ENCODE peak calls at places on chromosomes 11 and 22, in nine cellular contexts. M is right lobe of liver, O is heart right ventricle, U is SK-N-SH, J is tibial artery, W is esophagus squamous epithelium, X is sigmoid colon, L is left ventricle myocardium inferior, Q is stomach. S is an unnamed sample.

GRCh38 chr11:61853698-61854169 is 25.6 kb downstream of the FADS2 start:
- DNase-seq in M (no peak), O (peak; percentile 72), U (no peak), J (no peak), W (no peak), X (no peak), L (no peak), Q (no peak), S (no peak)

GRCh38 chr11:49995559-49995958 is 13.2 kb upstream of the OR4C12 start:
- DNase-seq in M (peak; percentile 58), O (no peak), U (peak; percentile 18), J (no peak), W (no peak), X (no peak), L (no peak), Q (no peak), S (peak; percentile 40)

GRCh38 chr11:17972987-17973386 is 39.9 kb downstream of the SERGEF start:
- DNase-seq in M (no peak), O (peak; percentile 23), U (peak; percentile 61), J (no peak), W (no peak), X (peak; percentile 75), L (peak; percentile 44), Q (no peak), S (no peak)

GRCh38 chr11:103327721-103328120 is 218.5 kb downstream of the DYNC2H1 start:
- DNase-seq in M (no peak), O (no peak), U (no peak), J (no peak), W (no peak), X (no peak), L (no peak), Q (no peak), S (no peak)

GRCh38 chr11:112989198-112989597 is 28.0 kb downstream of the NCAM1 start:
- DNase-seq in M (no peak), O (no peak), U (no peak), J (no peak), W (no peak), X (no peak), L (no peak), Q (no peak), S (no peak)

GRCh38 chr22:11598492-11599440 is 3929.2 kb upstream of the OR11H1 start:
- DNase-seq in M (no peak), O (no peak), U (no peak), J (no peak), W (no peak), X (no peak), L (no peak), Q (no peak), S (no peak)

GRCh38 chr11:10379433-10379832 is 74.6 kb downstream of the ADM start:
- DNase-seq in M (no peak), O (no peak), U (no peak), J (no peak), W (no peak), X (no peak), L (no peak), Q (no peak), S (no peak)

GRCh38 chr11:109998921-109999320 is 94.3 kb upstream of the ZC3H12C start:
- DNase-seq in M (no peak), O (no peak), U (no peak), J (no peak), W (no peak), X (no peak), L (no peak), Q (no peak), S (no peak)

GRCh38 chr22:28594784-28595324 is 84.8 kb downstream of the TTC28 start:
- DNase-seq in M (no peak), O (no peak), U (peak; percentile 60), J (no peak), W (no peak), X (no peak), L (no peak), Q (no peak), S (no peak)

GRCh38 chr11:120224386-120224785 is 13.6 kb downstream of the OAF start:
- DNase-seq in M (no peak), O (no peak), U (no peak), J (no peak), W (no peak), X (no peak), L (no peak), Q (no peak), S (no peak)

GRCh38 chr11:63763506-63764200 is 4.9 kb downstream of the ZFTA start:
- DNase-seq in M (peak; percentile 78), O (peak; percentile 37), U (peak; percentile 41), J (peak; percentile 70), W (no peak), X (peak; percentile 89), L (peak; percentile 33), Q (no peak), S (peak; percentile 45)

GRCh38 chr11:63764201-63764711 is 4.3 kb downstream of the ZFTA start:
- DNase-seq in M (no peak), O (no peak), U (peak; percentile 31), J (no peak), W (no peak), X (peak; percentile 73), L (peak; percentile 21), Q (no peak), S (no peak)

GRCh38 chr11:63761870-63762661 is 6.5 kb downstream of the ZFTA start:
- DNase-seq in M (peak; percentile 46), O (peak; percentile 35), U (peak; percentile 38), J (no peak), W (no peak), X (peak; percentile 71), L (peak; percentile 33), Q (no peak), S (peak; percentile 14)

GRCh38 chr11:63761173-63761572 is 7.4 kb downstream of the ZFTA start:
- DNase-seq in M (no peak), O (no peak), U (no peak), J (no peak), W (no peak), X (no peak), L (no peak), Q (no peak), S (no peak)

GRCh38 chr11:63762662-63763505 is 5.7 kb downstream of the ZFTA start:
- DNase-seq in M (peak; percentile 61), O (peak; percentile 52), U (peak; percentile 47), J (peak; percentile 75), W (no peak), X (peak; percentile 85), L (peak; percentile 47), Q (peak; percentile 54), S (peak; percentile 41)
- H3K4me1 ChIP-seq in M (peaks cover 17% of the 10 kb centered on the region), O (peaks cover 11% of the 10 kb centered on the region), U (no peaks in the 10 kb centered on the region), J (peaks cover 45% of the 10 kb centered on the region), W (peaks cover 18% of the 10 kb centered on the region), X (peaks cover 61% of the 10 kb centered on the region), L (peaks cover 58% of the 10 kb centered on the region), Q (peaks cover 57% of the 10 kb centered on the region), S (peaks cover 33% of the 10 kb centered on the region)

GRCh38 chr22:46043816-46044717 is 67.1 kb upstream of the WNT7B start:
- DNase-seq in M (peak; percentile 75), O (no peak), U (no peak), J (peak; percentile 82), W (no peak), X (peak; percentile 81), L (peak; percentile 41), Q (peak; percentile 54), S (peak; percentile 73)

GRCh38 chr22:46047226-46047625 is 70.3 kb upstream of the WNT7B start:
- DNase-seq in M (peak; percentile 44), O (no peak), U (no peak), J (peak; percentile 51), W (no peak), X (peak; percentile 58), L (peak; percentile 14), Q (peak; percentile 26), S (peak; percentile 17)

GRCh38 chr22:46044718-46045458 is 67.9 kb upstream of the WNT7B start:
- DNase-seq in M (peak; percentile 68), O (peak; percentile 66), U (no peak), J (no peak), W (no peak), X (peak; percentile 72), L (peak; percentile 60), Q (peak; percentile 50), S (no peak)

GRCh38 chr22:46046299-46046685 is 69.3 kb upstream of the WNT7B start:
- DNase-seq in M (peak; percentile 49), O (no peak), U (no peak), J (no peak), W (no peak), X (peak; percentile 66), L (peak; percentile 17), Q (no peak), S (no peak)

DNA sequence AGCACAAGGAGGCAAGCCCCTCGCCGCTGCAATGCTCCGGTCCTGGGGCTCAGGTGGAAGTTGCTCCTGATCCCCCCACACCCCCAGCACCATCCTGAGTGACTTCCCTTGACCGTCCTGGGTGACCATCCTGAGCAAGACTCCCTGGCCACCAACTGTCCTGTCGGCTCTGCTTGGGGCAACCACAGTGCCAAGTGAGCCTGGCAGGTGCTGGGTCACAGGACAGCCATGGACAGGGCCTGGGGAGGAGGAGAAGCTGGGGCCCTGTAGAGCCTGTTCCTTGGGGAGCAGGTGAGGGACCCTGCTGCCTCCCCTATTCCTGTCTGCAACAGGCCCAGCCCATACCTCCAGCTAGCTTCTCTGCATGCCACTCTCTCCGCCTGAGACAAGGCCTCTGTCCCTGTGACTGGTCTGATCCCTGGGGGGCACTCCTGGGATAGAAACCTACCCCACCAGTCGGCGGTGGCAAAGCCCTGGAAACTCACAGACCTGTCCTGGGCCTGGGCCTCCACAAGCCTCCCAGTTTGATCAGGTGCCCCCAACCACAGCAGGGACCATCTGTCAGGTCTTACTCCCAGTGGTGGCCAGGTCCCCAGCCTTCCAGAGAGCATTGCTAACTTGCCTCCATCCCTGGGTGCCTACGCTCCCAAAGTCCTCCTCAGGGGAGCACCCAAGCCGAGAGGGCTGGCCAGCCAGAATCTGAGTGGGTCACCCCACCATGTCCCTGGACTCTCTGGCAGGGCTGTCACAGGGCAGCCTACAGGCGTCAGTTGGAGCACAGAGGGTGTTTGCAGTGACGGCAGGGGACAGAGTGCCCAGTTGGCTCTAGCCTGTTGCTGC is 68.7 kb upstream of the WNT7B start:
- DNase-seq in M (peak; percentile 85), O (no peak), U (no peak), J (peak; percentile 93), W (no peak), X (peak; percentile 72), L (peak; percentile 47), Q (peak; percentile 58), S (peak; percentile 61)
- H3K4me3 ChIP-seq in M (peak overlapping the region; percentile 60), O (peak overlapping the region; percentile 64), U (no peak overlapping the region), J (peak overlapping the region; percentile 64), W (peak overlapping the region; percentile 84), X (peak overlapping the region; percentile 58), L (peak overlapping the region; percentile 70), Q (peak overlapping the region; percentile 65), S (peak overlapping the region; percentile 30)

DNA sequence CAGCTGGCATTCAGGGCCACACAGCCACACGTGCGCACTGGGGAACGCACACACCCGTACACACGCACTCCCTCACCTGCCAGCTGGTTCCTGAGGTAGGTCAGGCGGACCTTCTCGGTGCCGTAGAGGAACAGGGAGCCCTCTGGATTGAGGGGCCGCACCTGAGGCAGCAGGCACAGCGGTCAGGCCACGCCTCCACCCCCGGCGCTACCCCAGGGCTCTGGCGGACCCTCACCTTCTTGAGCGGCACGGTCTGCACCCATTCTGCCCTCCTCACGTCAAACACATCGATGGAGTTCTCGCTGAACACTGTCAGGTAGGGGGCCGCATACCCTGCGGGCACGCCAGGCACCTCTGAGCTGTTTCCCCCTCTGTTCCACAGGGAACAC is 17.0 kb downstream of the CDC42BPG start:
- DNase-seq in M (no peak), O (no peak), U (no peak), J (no peak), W (no peak), X (no peak), L (no peak), Q (no peak), S (no peak)
- H3K36me3 ChIP-seq in M (no peaks in the 10 kb centered on the region), O (no peaks in the 10 kb centered on the region), U (no peaks in the 10 kb centered on the region), J (peaks cover 58% of the 10 kb centered on the region), W (peaks cover 3% of the 10 kb centered on the region), X (no peaks in the 10 kb centered on the region), L (no peaks in the 10 kb centered on the region), Q (peaks cover 82% of the 10 kb centered on the region), S (no peaks in the 10 kb centered on the region)

GRCh38 chr11:125168875-125169537 is 4.5 kb downstream of the PKNOX2 start:
- DNase-seq in M (no peak), O (no peak), U (no peak), J (no peak), W (no peak), X (no peak), L (no peak), Q (no peak), S (no peak)
- H3K4me1 ChIP-seq in M (peaks cover 9% of the 10 kb centered on the region), O (peaks cover 20% of the 10 kb centered on the region), U (no peaks in the 10 kb centered on the region), J (peaks cover 52% of the 10 kb centered on the region), W (peaks cover 35% of the 10 kb centered on the region), X (peaks cover 43% of the 10 kb centered on the region), L (peaks cover 69% of the 10 kb centered on the region), Q (peaks cover 53% of the 10 kb centered on the region), S (peaks cover 11% of the 10 kb centered on the region)

S was measured in mucosa of descending colon.